ENCODE peak calls at places on chromosomes 2 and 18, in ten cellular contexts. O is uterus, W is MM.1S, B is foreskin fibroblast, X is BJ, F is cardiac muscle cell, R is fibroblast of lung, Q is dorsolateral prefrontal cortex, N is stomach, H is adrenal gland. A is an unnamed sample.

GRCh38 chr2:99442837-99443236 is 47.0 kb downstream of the REV1 start:
- DNase-seq in O (no peak), X (no peak), N (no peak), F (peak), R (peak), B (no peak), H (no peak), W (no peak), Q (no peak), A (no peak)

GRCh38 chr2:189927823-189928222 is 134.7 kb downstream of the MSTN start:
- DNase-seq in H (no peak), N (no peak), X (no peak), F (no peak), Q (no peak), W (no peak), O (no peak), R (peak), B (peak), A (no peak)

GRCh38 chr2:148909114-148909513 is 34.1 kb downstream of the KIF5C start:
- DNase-seq in R (peak), X (no peak), B (no peak), Q (no peak), H (peak), N (no peak), F (no peak), W (no peak), O (no peak), A (no peak)

GRCh38 chr2:21162615-21162878 is 38.8 kb downstream of the TDRD15 start:
- DNase-seq in B (no peak), N (no peak), O (no peak), X (no peak), R (no peak), W (no peak), Q (no peak), H (no peak), F (no peak), A (no peak)

GRCh38 chr2:150076281-150076680 is 411.2 kb downstream of the RND3 start:
- DNase-seq in X (peak), R (peak), W (no peak), N (no peak), H (no peak), B (peak), Q (no peak), O (no peak), F (no peak), A (no peak)

GRCh38 chr2:216829533-216829932 is 30.3 kb downstream of the TNP1 start:
- DNase-seq in W (no peak), F (peak), B (no peak), O (peak), Q (no peak), H (peak), R (peak), X (no peak), N (peak), A (no peak)

GRCh38 chr18:44909191-44909719 is 228.6 kb downstream of the SETBP1 start:
- DNase-seq in W (peak), N (no peak), B (no peak), Q (no peak), F (no peak), X (no peak), O (no peak), R (no peak), H (no peak), A (peak)

GRCh38 chr2:142825861-142826260 is 51.6 kb upstream of the KYNU start:
- DNase-seq in B (no peak), O (no peak), F (no peak), W (no peak), X (no peak), Q (no peak), H (no peak), R (peak), N (no peak), A (no peak)

GRCh38 chr2:121897335-121897970 is 142.0 kb downstream of the TSN start:
- DNase-seq in R (peak), N (no peak), B (peak), X (no peak), H (no peak), W (peak), O (no peak), F (peak), Q (no peak), A (peak)

GRCh38 chr2:17803492-17803891 is 12.8 kb upstream of the MSGN1 start:
- DNase-seq in Q (no peak), H (no peak), R (no peak), N (no peak), O (no peak), X (no peak), B (no peak), W (no peak), F (no peak), A (no peak)

GRCh38 chr18:2846241-2846637 is 567 bp upstream of the EMILIN2 start:
- DNase-seq in N (no peak), F (no peak), Q (no peak), O (no peak), X (no peak), B (no peak), H (no peak), W (no peak), R (peak), A (peak)

GRCh38 chr2:221025397-221025796 is 546.7 kb downstream of the EPHA4 start:
- DNase-seq in X (no peak), O (no peak), W (no peak), H (no peak), B (no peak), Q (no peak), F (no peak), N (no peak), R (no peak), A (peak)

GRCh38 chr18:65659912-65660311 is 90.9 kb upstream of the CDH7 start:
- DNase-seq in N (no peak), F (no peak), R (no peak), H (no peak), O (no peak), X (no peak), Q (no peak), B (no peak), W (no peak), A (no peak)

GRCh38 chr2:202529389-202529788 is 105.4 kb upstream of the FAM117B start:
- DNase-seq in O (no peak), W (no peak), H (no peak), F (no peak), R (peak), B (no peak), X (no peak), Q (no peak), N (no peak), A (no peak)

GRCh38 chr2:241812730-241813079 is 3.7 kb downstream of the NEU4 start:
- DNase-seq in N (no peak), O (peak), W (no peak), X (no peak), F (no peak), H (no peak), Q (peak), B (no peak), R (no peak), A (no peak)

GRCh38 chr18:68402784-68403183 is 312.1 kb downstream of the TMX3 start:
- DNase-seq in H (no peak), O (no peak), F (no peak), Q (no peak), R (no peak), X (no peak), B (no peak), W (no peak), N (no peak), A (no peak)

GRCh38 chr18:48540329-48541025 is 1.6 kb downstream of the CTIF start:
- DNase-seq in R (peak), B (peak), F (peak), Q (peak), N (peak), H (peak), X (no peak), O (peak), W (peak), A (peak)

GRCh38 chr2:160994141-160995002 is 165.9 kb upstream of the TANK start:
- DNase-seq in R (peak), N (peak), H (peak), X (peak), F (peak), O (peak), B (peak), Q (no peak), W (peak), A (peak)

GRCh38 chr2:224038049-224038829 is 847 bp downstream of the SERPINE2 start:
- DNase-seq in O (peak), F (peak), Q (no peak), X (no peak), N (no peak), W (peak), B (no peak), H (peak), R (peak), A (peak)

GRCh38 chr2:17851731-17852585 is 26.5 kb upstream of the KCNS3 start:
- DNase-seq in N (peak), W (peak), F (peak), H (peak), O (peak), X (peak), B (peak), R (peak), Q (peak), A (peak)

GRCh38 chr2:159904565-159905281 is 106.7 kb upstream of the CD302 start:
- DNase-seq in Q (no peak), N (peak), X (no peak), O (peak), H (peak), W (peak), F (peak), B (no peak), R (no peak), A (peak)

DNA sequence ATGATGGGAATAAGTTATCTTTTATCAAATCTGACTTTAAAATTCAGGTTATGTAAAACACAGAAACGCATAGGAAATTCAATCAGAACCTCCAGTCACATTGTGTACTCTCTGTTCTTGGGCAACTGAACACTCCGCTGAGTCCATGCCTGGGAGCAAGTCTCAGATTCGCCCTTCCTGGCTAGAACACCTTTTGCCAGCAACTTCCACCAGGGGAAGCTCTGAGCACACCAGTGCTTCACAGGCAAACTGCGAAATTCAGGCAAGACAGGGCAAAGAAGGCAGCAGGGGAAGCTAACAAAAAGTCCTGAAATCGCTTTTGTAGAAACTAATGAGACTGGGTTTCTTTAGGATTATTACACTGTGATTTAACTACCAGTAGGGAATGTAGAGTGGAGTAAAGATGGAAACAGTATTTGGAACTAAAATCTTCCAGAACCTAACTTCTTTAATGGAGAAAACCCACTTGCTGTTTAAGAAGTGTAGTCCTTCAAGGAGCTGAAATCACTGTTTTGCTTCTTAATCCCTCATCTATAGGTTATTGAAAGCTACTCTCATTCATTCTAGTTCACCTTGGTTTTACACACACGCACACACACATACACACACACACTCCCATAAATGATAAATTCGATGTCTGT is 214.3 kb downstream of the TMEM182 start:
- DNase-seq in H (peak), R (peak), N (no peak), Q (peak), B (no peak), O (no peak), W (peak), X (no peak), F (peak), A (peak)
- TF ChIP-seq CTCF in H (peak), R (no peak), N (no peak), Q (peak), B (no peak), O (no peak), W (peak), X (peak), F (peak), A (peak)

GRCh38 chr2:70214958-70215357 is 24.1 kb upstream of the C2orf42 start:
- DNase-seq in N (no peak), R (peak), Q (no peak), W (no peak), B (peak), O (no peak), H (no peak), X (peak), F (no peak), A (no peak)

GRCh38 chr2:70211595-70211994 is 20.8 kb upstream of the C2orf42 start:
- DNase-seq in N (no peak), H (no peak), R (no peak), B (no peak), F (no peak), X (no peak), W (no peak), O (no peak), Q (no peak), A (no peak)

GRCh38 chr2:70214365-70214764 is 23.5 kb upstream of the C2orf42 start:
- DNase-seq in N (no peak), W (no peak), X (no peak), H (no peak), Q (no peak), B (no peak), O (no peak), F (no peak), R (no peak), A (no peak)

GRCh38 chr2:70212298-70212948 is 21.6 kb upstream of the C2orf42 start:
- DNase-seq in R (peak), Q (no peak), N (no peak), F (no peak), B (no peak), X (no peak), W (no peak), O (no peak), H (no peak), A (no peak)
- H3K4me3 ChIP-seq in R (no peak), Q (no peak), N (no peak), F (no peak), B (no peak), X (no peak), W (no peak), O (no peak), H (no peak), A (no peak)

GRCh38 chr2:10240911-10241610 is 61.6 kb upstream of the HPCAL1 start:
- DNase-seq in Q (peak), O (peak), F (no peak), H (no peak), B (no peak), R (no peak), N (no peak), W (no peak), X (no peak), A (no peak)

GRCh38 chr2:10238396-10238795 is 64.3 kb upstream of the HPCAL1 start:
- DNase-seq in F (no peak), B (no peak), R (no peak), Q (no peak), O (no peak), N (no peak), X (no peak), H (no peak), W (no peak), A (no peak)

GRCh38 chr2:10240161-10240681 is 62.5 kb upstream of the HPCAL1 start:
- DNase-seq in O (peak), F (no peak), Q (no peak), B (no peak), X (no peak), N (no peak), W (no peak), H (no peak), R (no peak), A (no peak)

GRCh38 chr2:10238991-10239485 is 63.7 kb upstream of the HPCAL1 start:
- DNase-seq in R (no peak), H (no peak), B (no peak), X (no peak), W (no peak), F (no peak), N (no peak), O (peak), Q (no peak), A (no peak)

DNA sequence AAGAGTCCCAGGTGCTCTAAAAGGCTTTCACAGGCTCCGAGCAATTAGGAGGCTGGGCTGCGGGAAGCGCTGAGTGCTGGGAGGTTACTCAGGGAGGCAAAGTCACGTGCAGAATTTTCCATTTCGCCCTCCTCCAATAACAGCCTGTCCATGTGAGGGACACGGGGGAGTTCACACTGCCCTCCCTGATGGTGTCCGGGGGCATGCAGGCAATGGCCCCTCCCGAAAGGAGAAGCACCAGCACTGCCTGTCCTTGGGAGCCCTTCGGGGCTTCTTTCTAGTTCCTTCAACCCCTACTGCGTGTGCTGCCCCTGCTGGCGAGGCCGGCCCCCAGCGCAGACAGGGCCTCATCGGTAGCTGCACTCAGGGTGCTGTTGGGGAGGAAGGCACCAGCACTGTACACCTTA is 63.1 kb upstream of the HPCAL1 start:
- DNase-seq in H (no peak), N (no peak), R (no peak), O (peak), W (no peak), Q (no peak), X (no peak), B (no peak), F (no peak), A (peak)
- TF ChIP-seq CTCF in H (no peak), N (no peak), R (no peak), O (no peak), W (peak), Q (no peak), X (peak), B (no peak), F (peak), A (peak)

DNA sequence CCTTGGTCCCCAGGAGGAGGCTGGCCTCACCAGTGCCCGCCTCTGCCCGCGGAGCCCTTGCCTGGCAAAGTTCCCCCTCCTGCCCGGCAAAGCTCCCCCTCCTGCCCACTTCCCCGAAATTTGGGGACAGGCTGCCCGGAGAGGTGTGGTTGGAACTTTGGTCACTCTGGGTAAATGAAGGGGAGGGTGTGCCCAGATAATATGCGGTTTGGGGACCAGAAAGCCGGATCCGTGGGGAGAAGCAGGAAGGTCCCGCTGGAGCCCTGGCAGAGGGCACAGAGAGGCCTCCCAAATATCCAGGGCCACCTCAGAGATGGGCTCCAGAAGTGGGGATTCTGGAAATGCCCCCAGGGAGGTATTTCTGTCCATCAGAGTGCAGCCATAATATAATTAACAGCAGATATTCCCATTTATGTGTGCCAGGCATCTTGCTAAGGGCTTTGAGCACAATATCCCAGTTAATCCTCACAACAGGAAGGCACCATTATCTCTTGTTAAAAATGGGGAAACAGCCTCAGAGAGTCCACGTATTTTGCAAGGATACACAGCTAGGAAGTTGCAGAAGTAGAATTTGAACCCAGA is 848 bp downstream of the STEAP3 start:
- DNase-seq in X (no peak), N (no peak), W (no peak), Q (no peak), B (no peak), O (no peak), R (no peak), H (no peak), F (no peak), A (no peak)
- H3K4me3 ChIP-seq in X (peak), N (peak), W (peak), Q (peak), B (peak), O (peak), R (peak), H (peak), F (peak), A (peak)

DNA sequence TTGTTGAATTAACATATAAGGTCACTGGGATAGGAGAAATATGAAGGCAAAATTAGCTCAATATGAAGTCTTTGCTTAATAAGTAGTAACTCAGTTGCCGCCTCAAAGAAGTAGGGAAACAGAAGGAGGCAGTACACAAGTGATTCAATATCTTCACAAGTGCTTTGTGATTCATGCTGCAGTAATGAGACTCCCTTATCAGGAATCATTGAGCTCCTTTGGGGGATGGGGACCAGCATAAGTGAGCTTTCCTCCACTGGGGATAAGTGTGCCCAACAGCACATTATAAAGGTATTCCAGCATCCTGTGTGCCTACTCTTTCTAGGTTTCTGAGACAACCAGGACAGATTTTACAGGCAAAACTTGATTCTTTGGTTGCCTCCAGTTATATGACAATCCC is 323.4 kb upstream of the UBE2E3 start:
- DNase-seq in F (peak), X (no peak), Q (no peak), N (no peak), O (no peak), B (peak), H (no peak), W (no peak), R (no peak), A (no peak)
- TF ChIP-seq CTCF in F (no peak), X (no peak), Q (no peak), N (no peak), O (no peak), B (no peak), H (no peak), W (no peak), R (no peak), A (no peak)